ENCODE peak calls at places on chromosomes 7 and 10, in ten cellular contexts. F is SK-N-SH, Z is fibroblast of mammary gland, I is tibial artery, L is heart right ventricle, K is GM12864, E is bronchial epithelial cell, R is fibroblast of lung, N is cardiac fibroblast, J is uterus. B is an unnamed sample.

GRCh38 chr7:40526951-40527350 is 392.1 kb downstream of the SUGCT start:
- DNase-seq in J (no peak), Z (no peak), E (no peak), I (no peak), L (no peak), K (no peak), F (no peak), N (no peak), R (no peak), B (no peak)

GRCh38 chr7:47449810-47450586 is 131.9 kb downstream of the TNS3 start:
- DNase-seq in I (peak), E (no peak), Z (peak), N (peak), F (no peak), L (no peak), J (no peak), K (no peak), R (peak), B (no peak)

GRCh38 chr10:12400266-12400931 is 51.1 kb downstream of the CAMK1D start:
- DNase-seq in L (no peak), J (no peak), Z (no peak), E (no peak), N (peak), I (no peak), R (peak), F (no peak), K (no peak), B (no peak)

GRCh38 chr7:1709281-1709680 is 39.2 kb downstream of the ELFN1 start:
- DNase-seq in N (no peak), J (no peak), R (no peak), F (peak), Z (no peak), L (no peak), I (no peak), E (no peak), K (no peak), B (no peak)

GRCh38 chr10:24533981-24534380 is 189.7 kb downstream of the ARHGAP21 start:
- DNase-seq in K (no peak), F (no peak), N (no peak), Z (no peak), I (no peak), J (no peak), R (no peak), L (no peak), E (no peak), B (no peak)

GRCh38 chr7:149764481-149765398 is 8.6 kb downstream of the ZNF467 start:
- DNase-seq in I (no peak), N (no peak), J (no peak), K (no peak), E (no peak), Z (no peak), F (peak), R (no peak), L (no peak), B (no peak)

GRCh38 chr7:36181668-36182067 is 28.6 kb downstream of the EEPD1 start:
- DNase-seq in Z (no peak), I (no peak), L (no peak), F (no peak), N (no peak), E (no peak), J (no peak), K (no peak), R (no peak), B (no peak)

GRCh38 chr10:126565456-126565855 is 105.0 kb downstream of the C10orf90 start:
- DNase-seq in Z (no peak), L (no peak), R (peak), F (no peak), E (no peak), K (no peak), I (no peak), N (no peak), J (no peak), B (no peak)

GRCh38 chr10:128709975-128710794 is 584.0 kb upstream of the MKI67 start:
- DNase-seq in F (no peak), N (no peak), Z (no peak), I (no peak), R (no peak), L (no peak), E (no peak), K (no peak), J (no peak), B (no peak)

GRCh38 chr7:104950754-104951153 is 63.3 kb upstream of the KMT2E start:
- DNase-seq in R (no peak), Z (no peak), L (no peak), F (no peak), N (peak), I (no peak), E (no peak), J (no peak), K (no peak), B (no peak)

GRCh38 chr10:4120454-4120853 is 335.4 kb upstream of the KLF6 start:
- DNase-seq in I (no peak), N (no peak), K (no peak), J (no peak), E (no peak), F (no peak), R (no peak), L (no peak), Z (no peak), B (peak)

GRCh38 chr10:131900350-131901152 is at the start of gene PPP2R2D:
- DNase-seq in E (peak), F (peak), K (peak), Z (peak), L (peak), R (peak), I (peak), J (peak), N (peak), B (peak)

GRCh38 chr10:18158698-18159342 is 18.6 kb downstream of the CACNB2 start:
- DNase-seq in R (peak), F (no peak), Z (peak), N (peak), E (no peak), J (no peak), L (no peak), K (no peak), I (no peak), B (no peak)

GRCh38 chr7:50497968-50498367 is 47.8 kb upstream of the FIGNL1 start:
- DNase-seq in E (no peak), N (peak), R (no peak), F (peak), Z (peak), I (no peak), J (peak), L (no peak), K (no peak), B (no peak)

GRCh38 chr10:24153537-24153936 is 55.4 kb upstream of the KIAA1217 start:
- DNase-seq in I (no peak), Z (no peak), F (peak), N (no peak), E (no peak), R (peak), L (no peak), K (no peak), J (no peak), B (no peak)

DNA sequence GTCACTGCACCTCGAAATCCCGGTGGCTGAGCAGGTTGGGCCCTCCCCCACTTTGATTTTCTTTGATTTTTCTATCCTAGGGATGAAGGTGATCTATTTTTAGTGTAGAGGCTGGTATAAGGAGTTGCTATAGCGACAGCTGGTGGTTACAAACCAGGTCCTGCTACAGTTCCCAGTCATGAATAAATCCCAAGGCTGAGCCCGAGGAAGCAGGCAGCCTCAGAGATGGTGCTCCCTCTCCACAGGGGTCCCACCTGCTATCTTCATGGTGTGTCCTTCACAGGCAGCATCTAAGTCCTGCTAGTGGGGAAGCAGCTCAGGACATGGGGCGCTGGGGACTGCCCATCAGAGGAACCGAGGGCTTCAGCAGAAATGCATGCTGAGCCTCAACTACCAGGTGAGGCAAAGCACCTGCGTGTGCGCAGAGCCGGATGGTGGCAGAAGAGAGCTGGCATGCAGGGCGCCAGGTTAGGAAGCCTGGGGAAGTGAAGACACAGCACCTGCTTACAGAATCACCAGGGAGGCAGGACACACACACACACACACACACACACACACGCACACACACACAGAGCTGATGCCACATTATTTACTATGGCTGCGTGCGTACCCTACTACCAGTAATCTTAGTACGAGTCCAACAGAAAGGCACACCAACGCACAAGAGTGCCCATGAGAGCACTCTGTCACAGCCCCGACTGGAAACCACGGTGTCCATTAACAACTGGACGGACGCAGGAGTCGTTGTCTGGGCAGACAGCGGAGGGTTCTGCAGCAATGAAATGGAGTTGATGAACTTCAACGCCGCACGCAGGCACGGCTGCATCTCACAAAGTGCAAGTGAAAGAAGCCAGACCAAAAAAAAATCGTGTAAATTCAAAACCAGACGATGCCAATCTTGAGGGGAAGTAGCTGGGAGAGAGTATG is 150.8 kb downstream of the PRKAG2 start:
- DNase-seq in I (no peak), N (no peak), R (peak), Z (no peak), E (no peak), J (no peak), K (no peak), L (no peak), F (no peak), B (no peak)
- TF ChIP-seq CTCF in I (no peak), N (no peak), R (no peak), Z (no peak), E (no peak), J (no peak), K (no peak), L (peak), F (no peak), B (no peak)

GRCh38 chr10:16777473-16778370 is 39.5 kb downstream of the RSU1 start:
- DNase-seq in L (peak), J (peak), N (peak), Z (peak), I (no peak), E (peak), R (peak), K (peak), F (peak), B (peak)
- TF ChIP-seq CTCF in L (peak), J (peak), N (peak), Z (peak), I (peak), E (peak), R (peak), K (peak), F (peak), B (peak)

GRCh38 chr7:100485514-100485913 is 1.8 kb downstream of the NYAP1 start:
- DNase-seq in I (no peak), L (no peak), Z (peak), N (peak), K (no peak), J (peak), R (no peak), F (peak), E (no peak), B (no peak)
- TF ChIP-seq CTCF in I (no peak), L (no peak), Z (no peak), N (no peak), K (no peak), J (no peak), R (no peak), F (no peak), E (no peak), B (no peak)

GRCh38 chr10:99370993-99371392 is 41.8 kb downstream of the CNNM1 start:
- DNase-seq in Z (peak), N (peak), K (no peak), I (no peak), J (no peak), R (no peak), F (peak), E (peak), L (no peak), B (peak)
- TF ChIP-seq CTCF in Z (peak), N (peak), K (peak), I (peak), J (no peak), R (peak), F (peak), E (peak), L (peak), B (peak)

GRCh38 chr7:142389544-142389943 is 131.7 kb upstream of the PRSS58 start:
- DNase-seq in F (no peak), Z (no peak), N (no peak), E (no peak), J (no peak), R (no peak), L (no peak), K (no peak), I (no peak), B (no peak)

GRCh38 chr7:142385528-142386340 is 127.9 kb upstream of the PRSS58 start:
- DNase-seq in L (peak), E (peak), J (no peak), R (peak), K (peak), N (peak), I (no peak), Z (peak), F (peak), B (peak)

DNA sequence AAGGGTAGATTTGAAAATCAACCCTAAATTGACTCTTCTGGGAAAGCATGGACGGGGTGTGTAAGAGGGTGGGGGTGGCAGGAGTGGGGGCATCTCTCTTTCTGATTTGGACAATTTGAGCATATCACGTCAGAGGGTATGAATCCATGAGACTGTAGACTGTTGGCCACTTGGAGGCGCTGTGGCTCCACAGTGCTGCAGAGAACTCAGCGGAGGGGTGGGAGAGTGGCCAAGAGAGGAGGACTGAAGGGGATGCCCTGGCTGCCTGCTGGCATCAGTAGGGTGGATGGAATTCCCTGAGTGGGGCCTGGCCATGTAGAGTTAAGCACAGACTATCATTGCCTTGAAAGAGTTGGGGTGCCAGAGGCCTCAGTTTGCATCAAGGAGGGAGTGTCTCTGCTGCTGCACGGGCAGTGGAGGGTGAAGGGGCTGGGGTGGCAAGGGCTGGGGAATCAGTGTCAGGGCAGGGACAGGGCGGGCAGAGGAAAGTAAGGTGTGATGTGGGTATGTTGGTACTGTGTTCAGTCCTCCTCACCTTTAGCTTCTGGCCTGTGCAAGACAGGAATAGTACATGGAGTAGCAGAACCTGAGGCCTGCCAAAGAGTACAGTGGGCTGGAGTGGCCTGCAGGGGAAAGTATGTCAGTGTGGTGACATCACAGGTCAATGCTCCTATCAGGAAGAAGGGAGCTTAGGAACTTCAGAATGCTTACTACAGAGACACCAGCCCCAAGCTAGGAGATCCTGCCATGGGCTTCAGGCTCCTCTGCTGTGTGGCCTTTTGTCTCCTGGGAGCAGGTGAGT is 133.5 kb upstream of the PRSS58 start:
- DNase-seq in N (peak), J (no peak), F (no peak), L (no peak), I (no peak), R (no peak), Z (no peak), K (no peak), E (no peak), B (peak)
- TF ChIP-seq CTCF in N (peak), J (no peak), F (peak), L (no peak), I (no peak), R (peak), Z (peak), K (peak), E (peak), B (peak)

GRCh38 chr7:8823486-8823885 is 390.1 kb downstream of the NXPH1 start:
- DNase-seq in N (no peak), K (no peak), L (no peak), J (no peak), I (no peak), Z (no peak), R (no peak), F (no peak), E (no peak), B (no peak)
- TF ChIP-seq CTCF in N (no peak), K (no peak), L (no peak), J (no peak), I (no peak), Z (no peak), R (no peak), F (peak), E (no peak), B (no peak)

GRCh38 chr10:118590334-118590733 is 5.1 kb downstream of the PRLHR start:
- DNase-seq in L (peak), Z (peak), N (peak), I (no peak), J (no peak), E (peak), F (peak), K (no peak), R (peak), B (no peak)
- TF ChIP-seq CTCF in L (no peak), Z (no peak), N (no peak), I (no peak), J (no peak), E (no peak), F (no peak), K (no peak), R (no peak), B (no peak)

B was measured in MM.1S.